ENCODE peak calls at places on chromosomes 16 and 17, in five cellular contexts. One of them, this sample, is unnamed.

GRCh38 chr17:17422217-17422610 is 54.6 kb upstream of the MED9 start:
- DNase-seq in H1: no peak
- DNase-seq in WTC11: no peak
- DNase-seq in HepG2: no peak
- DNase-seq in GM12878: no peak
- DNase-seq in this sample: no peak

GRCh38 chr17:4178651-4179050 is 35.7 kb downstream of the CYB5D2 start:
- DNase-seq in H1: no peak
- DNase-seq in WTC11: no peak
- DNase-seq in HepG2: no peak
- DNase-seq in GM12878: no peak
- DNase-seq in this sample: no peak

GRCh38 chr16:15880434-15880833 is 8.0 kb downstream of the CEP20 start:
- DNase-seq in H1: no peak
- DNase-seq in WTC11: no peak
- DNase-seq in HepG2: no peak
- DNase-seq in GM12878: no peak
- DNase-seq in this sample: no peak

GRCh38 chr16:55418586-55418985 is 60.4 kb upstream of the MMP2 start:
- DNase-seq in H1: no peak
- DNase-seq in WTC11: peak; percentile 18
- DNase-seq in HepG2: no peak
- DNase-seq in GM12878: no peak
- DNase-seq in this sample: no peak

GRCh38 chr16:11034481-11034931 is 90.1 kb downstream of the CLEC16A start:
- DNase-seq in H1: no peak
- DNase-seq in WTC11: no peak
- DNase-seq in HepG2: no peak
- DNase-seq in GM12878: no peak
- DNase-seq in this sample: no peak

GRCh38 chr17:78304549-78305037 is 55.3 kb downstream of the SOCS3 start:
- DNase-seq in H1: no peak
- DNase-seq in WTC11: no peak
- DNase-seq in HepG2: no peak
- DNase-seq in GM12878: no peak
- DNase-seq in this sample: no peak

GRCh38 chr17:57489321-57489720 is 233.0 kb downstream of the MSI2 start:
- DNase-seq in H1: no peak
- DNase-seq in WTC11: no peak
- DNase-seq in HepG2: no peak
- DNase-seq in GM12878: no peak
- DNase-seq in this sample: no peak

GRCh38 chr17:80640379-80641071 is 95.9 kb downstream of the RPTOR start:
- DNase-seq in H1: no peak
- DNase-seq in WTC11: no peak
- DNase-seq in HepG2: no peak
- DNase-seq in GM12878: no peak
- DNase-seq in this sample: no peak

GRCh38 chr17:68094481-68095078 is 59.0 kb downstream of the KPNA2 start:
- DNase-seq in H1: no peak
- DNase-seq in WTC11: no peak
- DNase-seq in HepG2: peak; percentile 21
- DNase-seq in GM12878: no peak
- DNase-seq in this sample: no peak

GRCh38 chr17:38464251-38464722 is 36.0 kb downstream of the ARHGAP23 start:
- DNase-seq in H1: no peak
- DNase-seq in WTC11: no peak
- DNase-seq in HepG2: no peak
- DNase-seq in GM12878: no peak
- DNase-seq in this sample: peak; percentile 6

GRCh38 chr17:32323784-32324590 is 18.0 kb downstream of the C17orf75 start:
- DNase-seq in H1: no peak
- DNase-seq in WTC11: no peak
- DNase-seq in HepG2: no peak
- DNase-seq in GM12878: no peak
- DNase-seq in this sample: no peak

GRCh38 chr16:85586360-85587145 is 26.6 kb upstream of the GSE1 start:
- DNase-seq in H1: no peak
- DNase-seq in WTC11: no peak
- DNase-seq in HepG2: no peak
- DNase-seq in GM12878: no peak
- DNase-seq in this sample: no peak

GRCh38 chr16:4525069-4525468 is 13.5 kb downstream of the CDIP1 start:
- DNase-seq in H1: no peak
- DNase-seq in WTC11: no peak
- DNase-seq in HepG2: no peak
- DNase-seq in GM12878: no peak
- DNase-seq in this sample: no peak

GRCh38 chr16:4392382-4393242 is 21.0 kb downstream of the VASN start:
- DNase-seq in H1: peak; percentile 89
- DNase-seq in WTC11: peak; percentile 81
- DNase-seq in HepG2: no peak
- DNase-seq in GM12878: no peak
- DNase-seq in this sample: no peak

GRCh38 chr17:9470171-9470570 is 105.4 kb downstream of the STX8 start:
- DNase-seq in H1: no peak
- DNase-seq in WTC11: no peak
- DNase-seq in HepG2: no peak
- DNase-seq in GM12878: peak; percentile 25
- DNase-seq in this sample: no peak

GRCh38 chr16:75820672-75821071 is 94.4 kb upstream of the CPHXL start:
- DNase-seq in H1: no peak
- DNase-seq in WTC11: no peak
- DNase-seq in HepG2: no peak
- DNase-seq in GM12878: no peak
- DNase-seq in this sample: peak; percentile 20

GRCh38 chr17:43517615-43518386 is 28.3 kb downstream of the ETV4 start:
- DNase-seq in H1: no peak
- DNase-seq in WTC11: no peak
- DNase-seq in HepG2: no peak
- DNase-seq in GM12878: peak; percentile 82
- DNase-seq in this sample: no peak

GRCh38 chr16:58448890-58449289 is 51.1 kb upstream of the NDRG4 start:
- DNase-seq in H1: no peak
- DNase-seq in WTC11: no peak
- DNase-seq in HepG2: peak; percentile 74
- DNase-seq in GM12878: no peak
- DNase-seq in this sample: no peak

GRCh38 chr17:42980766-42981397 is 517 bp downstream of the RUNDC1 start:
- DNase-seq in H1: peak; percentile 65
- DNase-seq in WTC11: peak; percentile 51
- DNase-seq in HepG2: peak; percentile 55
- DNase-seq in GM12878: peak; percentile 24
- DNase-seq in this sample: peak; percentile 66

GRCh38 chr17:59257101-59257500 is 36.8 kb downstream of the GDPD1 start:
- DNase-seq in H1: no peak
- DNase-seq in WTC11: no peak
- DNase-seq in HepG2: no peak
- DNase-seq in GM12878: no peak
- DNase-seq in this sample: no peak

GRCh38 chr17:50060951-50061712 is 5.2 kb downstream of the ITGA3 start:
- DNase-seq in H1: no peak
- DNase-seq in WTC11: no peak
- DNase-seq in HepG2: no peak
- DNase-seq in GM12878: no peak
- DNase-seq in this sample: no peak

GRCh38 chr17:47705536-47706481 is 11.8 kb downstream of the TBKBP1 start:
- DNase-seq in H1: no peak
- DNase-seq in WTC11: no peak
- DNase-seq in HepG2: no peak
- DNase-seq in GM12878: no peak
- DNase-seq in this sample: no peak

GRCh38 chr17:68458260-68459029 is 1.1 kb upstream of the WIPI1 start:
- DNase-seq in H1: no peak
- DNase-seq in WTC11: no peak
- DNase-seq in HepG2: no peak
- DNase-seq in GM12878: no peak
- DNase-seq in this sample: no peak

GRCh38 chr16:29843942-29844341 is 19.1 kb downstream of the CDIPT start:
- DNase-seq in H1: no peak
- DNase-seq in WTC11: no peak
- DNase-seq in HepG2: no peak
- DNase-seq in GM12878: no peak
- DNase-seq in this sample: no peak

GRCh38 chr16:29842732-29843346 is 20.2 kb downstream of the CDIPT start:
- DNase-seq in H1: no peak
- DNase-seq in WTC11: no peak
- DNase-seq in HepG2: no peak
- DNase-seq in GM12878: no peak
- DNase-seq in this sample: no peak

GRCh38 chr16:29845656-29846055 is 17.4 kb downstream of the CDIPT start:
- DNase-seq in H1: no peak
- DNase-seq in WTC11: no peak
- DNase-seq in HepG2: no peak
- DNase-seq in GM12878: no peak
- DNase-seq in this sample: no peak

GRCh38 chr16:29841631-29842030 is 21.4 kb downstream of the MVP start:
- DNase-seq in H1: no peak
- DNase-seq in WTC11: no peak
- DNase-seq in HepG2: no peak
- DNase-seq in GM12878: no peak
- DNase-seq in this sample: no peak

GRCh38 chr16:29844575-29845331 is 18.3 kb downstream of the CDIPT start:
- DNase-seq in H1: no peak
- DNase-seq in WTC11: no peak
- DNase-seq in HepG2: no peak
- DNase-seq in GM12878: no peak
- DNase-seq in this sample: no peak
- TF ChIP-seq ATF3 in H1: no peak
- TF ChIP-seq ATF3 in WTC11: no peak
- TF ChIP-seq ATF3 in HepG2: no peak
- TF ChIP-seq ATF3 in GM12878: no peak
- TF ChIP-seq ATF3 in this sample: no peak

GRCh38 chr17:7108981-7109380 is 5.6 kb downstream of the ASGR2 start:
- DNase-seq in H1: no peak
- DNase-seq in WTC11: no peak
- DNase-seq in HepG2: no peak
- DNase-seq in GM12878: no peak
- DNase-seq in this sample: no peak

GRCh38 chr17:7108560-7108925 is 6.1 kb downstream of the ASGR2 start:
- DNase-seq in H1: no peak
- DNase-seq in WTC11: no peak
- DNase-seq in HepG2: no peak
- DNase-seq in GM12878: no peak
- DNase-seq in this sample: no peak

GRCh38 chr17:7107012-7107754 is 7.4 kb downstream of the ASGR2 start:
- DNase-seq in H1: no peak
- DNase-seq in WTC11: no peak
- DNase-seq in HepG2: no peak
- DNase-seq in GM12878: no peak
- DNase-seq in this sample: no peak

GRCh38 chr17:7109461-7110322 is 4.9 kb downstream of the ASGR2 start:
- DNase-seq in H1: no peak
- DNase-seq in WTC11: no peak
- DNase-seq in HepG2: no peak
- DNase-seq in GM12878: no peak
- DNase-seq in this sample: no peak

GRCh38 chr17:7107795-7108559 is 6.6 kb downstream of the ASGR2 start:
- DNase-seq in H1: no peak
- DNase-seq in WTC11: no peak
- DNase-seq in HepG2: no peak
- DNase-seq in GM12878: no peak
- DNase-seq in this sample: no peak
- TF ChIP-seq USF2 in H1: no peak
- TF ChIP-seq USF2 in WTC11: no peak
- TF ChIP-seq USF2 in HepG2: no peak
- TF ChIP-seq USF2 in GM12878: no peak
- TF ChIP-seq USF2 in this sample: no peak

GRCh38 chr16:9039208-9039607 is 52.2 kb upstream of the HAPSTR1 start:
- DNase-seq in H1: no peak
- DNase-seq in WTC11: no peak
- DNase-seq in HepG2: no peak
- DNase-seq in GM12878: no peak
- DNase-seq in this sample: peak; percentile 43

GRCh38 chr16:9034056-9034455 is 57.4 kb upstream of the HAPSTR1 start:
- DNase-seq in H1: no peak
- DNase-seq in WTC11: no peak
- DNase-seq in HepG2: no peak
- DNase-seq in GM12878: no peak
- DNase-seq in this sample: no peak

GRCh38 chr16:9035986-9036385 is 55.5 kb upstream of the HAPSTR1 start:
- DNase-seq in H1: no peak
- DNase-seq in WTC11: no peak
- DNase-seq in HepG2: no peak
- DNase-seq in GM12878: no peak
- DNase-seq in this sample: no peak

DNA sequence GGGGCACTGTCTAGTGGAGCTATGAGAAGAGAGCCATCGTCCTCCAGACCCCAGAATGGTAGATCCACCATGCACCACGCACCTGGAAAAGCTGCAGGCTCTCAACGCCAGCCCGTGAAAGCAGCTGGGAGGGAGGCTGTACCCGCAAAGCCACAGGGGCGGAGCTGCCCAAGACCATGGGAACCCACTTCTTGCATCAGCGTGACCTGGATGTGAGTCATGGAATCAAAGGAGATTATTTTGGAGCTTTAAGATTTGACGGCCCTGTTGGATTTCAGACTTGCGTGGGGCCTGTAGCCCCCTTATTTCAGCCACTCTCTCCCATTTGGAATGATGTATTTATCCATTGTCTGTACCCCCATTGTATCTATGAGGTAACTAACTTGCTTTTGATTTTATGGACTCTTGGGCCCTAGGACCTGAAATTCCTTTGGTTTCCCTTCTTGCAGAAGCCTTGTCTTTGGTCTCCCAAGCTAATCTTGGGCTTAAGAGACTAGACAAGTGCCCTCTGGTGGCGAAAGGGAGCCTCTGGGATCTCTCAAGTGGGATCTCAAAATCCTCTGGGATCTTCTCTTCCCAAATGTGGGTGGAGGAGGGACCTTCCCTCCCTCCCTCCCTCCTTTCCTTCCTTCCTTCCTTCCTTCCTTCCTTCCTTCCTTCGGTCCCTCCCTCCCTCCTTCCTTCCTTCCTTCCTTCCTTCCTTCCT is 58.2 kb upstream of the HAPSTR1 start:
- DNase-seq in H1: peak; percentile 70
- DNase-seq in WTC11: peak; percentile 74
- DNase-seq in HepG2: peak; percentile 76
- DNase-seq in GM12878: no peak
- DNase-seq in this sample: peak; percentile 44
- TF ChIP-seq CREB1 in H1: no peak
- TF ChIP-seq CREB1 in WTC11: no peak
- TF ChIP-seq CREB1 in HepG2: no peak
- TF ChIP-seq CREB1 in GM12878: no peak
- TF ChIP-seq CREB1 in this sample: no peak

DNA sequence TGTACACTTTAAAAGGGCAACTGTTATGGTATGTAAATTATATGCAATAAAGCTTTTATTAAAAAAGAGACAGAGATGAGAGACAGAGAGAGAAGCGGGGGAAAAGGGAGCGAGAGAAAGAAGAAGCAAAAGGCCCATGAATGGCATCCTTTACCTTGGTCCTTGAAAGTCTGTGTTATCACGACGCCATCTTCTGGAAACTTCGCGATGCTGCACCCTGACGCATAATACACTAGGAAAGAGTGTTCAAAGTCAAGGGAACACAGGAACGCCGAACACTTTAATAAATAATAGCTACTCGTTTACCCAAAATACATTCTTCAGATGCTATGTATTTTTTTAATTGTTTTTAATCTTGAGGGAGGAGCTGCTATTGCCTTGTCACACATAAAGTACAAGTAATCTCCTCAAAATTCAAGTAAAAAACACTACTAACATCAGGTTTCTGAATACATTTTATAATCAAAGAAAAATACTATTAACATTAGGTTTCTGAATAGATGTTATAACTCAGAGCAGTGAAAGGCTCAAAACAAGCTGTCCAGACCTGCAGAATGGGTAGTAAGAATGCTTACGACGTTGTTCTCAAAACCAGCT is 23.0 kb upstream of the SLC38A8 start:
- DNase-seq in H1: no peak
- DNase-seq in WTC11: peak; percentile 68
- DNase-seq in HepG2: peak; percentile 58
- DNase-seq in GM12878: no peak
- DNase-seq in this sample: peak; percentile 80
- TF ChIP-seq ATF3 in H1: no peak
- TF ChIP-seq ATF3 in WTC11: no peak
- TF ChIP-seq ATF3 in HepG2: no peak
- TF ChIP-seq ATF3 in GM12878: no peak
- TF ChIP-seq ATF3 in this sample: no peak

This sample was measured in K562.